ENCODE peak calls at places on chromosome 1, in four cellular contexts. One of them, this sample, is unnamed.

GRCh38 chr1:179770887-179771502 is 27.9 kb downstream of the FAM163A start:
- DNase-seq in T-cell: no peak
- DNase-seq in stimulated activated CD4-positive, alpha-beta T cell treated with anti-CD3 and anti-CD28 coated beads, Interleukin-15, amount 100 ng/mL, for 48 hours: no peak
- DNase-seq in kidney epithelial cell: no peak
- DNase-seq in this sample: no peak

GRCh38 chr1:223258751-223259177 is 105.2 kb downstream of the SUSD4 start:
- DNase-seq in T-cell: no peak
- DNase-seq in stimulated activated CD4-positive, alpha-beta T cell treated with anti-CD3 and anti-CD28 coated beads, Interleukin-15, amount 100 ng/mL, for 48 hours: no peak
- DNase-seq in kidney epithelial cell: peak
- DNase-seq in this sample: peak

GRCh38 chr1:109959632-109959973 is 25.0 kb upstream of the AHCYL1 start:
- DNase-seq in T-cell: no peak
- DNase-seq in stimulated activated CD4-positive, alpha-beta T cell treated with anti-CD3 and anti-CD28 coated beads, Interleukin-15, amount 100 ng/mL, for 48 hours: no peak
- DNase-seq in kidney epithelial cell: no peak
- DNase-seq in this sample: no peak

GRCh38 chr1:155977607-155978324 is 581 bp downstream of the ARHGEF2 start:
- DNase-seq in T-cell: no peak
- DNase-seq in stimulated activated CD4-positive, alpha-beta T cell treated with anti-CD3 and anti-CD28 coated beads, Interleukin-15, amount 100 ng/mL, for 48 hours: peak
- DNase-seq in kidney epithelial cell: no peak
- DNase-seq in this sample: no peak

GRCh38 chr1:158952416-158952815 is 21.1 kb downstream of the PYHIN1 start:
- DNase-seq in T-cell: no peak
- DNase-seq in stimulated activated CD4-positive, alpha-beta T cell treated with anti-CD3 and anti-CD28 coated beads, Interleukin-15, amount 100 ng/mL, for 48 hours: no peak
- DNase-seq in kidney epithelial cell: no peak
- DNase-seq in this sample: no peak

GRCh38 chr1:183270541-183271141 is 84.6 kb downstream of the LAMC2 start:
- DNase-seq in T-cell: no peak
- DNase-seq in stimulated activated CD4-positive, alpha-beta T cell treated with anti-CD3 and anti-CD28 coated beads, Interleukin-15, amount 100 ng/mL, for 48 hours: no peak
- DNase-seq in kidney epithelial cell: no peak
- DNase-seq in this sample: peak

GRCh38 chr1:43442756-43443155 is 11.0 kb downstream of the HYI start:
- DNase-seq in T-cell: no peak
- DNase-seq in stimulated activated CD4-positive, alpha-beta T cell treated with anti-CD3 and anti-CD28 coated beads, Interleukin-15, amount 100 ng/mL, for 48 hours: no peak
- DNase-seq in kidney epithelial cell: no peak
- DNase-seq in this sample: no peak

GRCh38 chr1:32334864-32335618 is 992 bp downstream of the MARCKSL1 start:
- DNase-seq in T-cell: peak
- DNase-seq in stimulated activated CD4-positive, alpha-beta T cell treated with anti-CD3 and anti-CD28 coated beads, Interleukin-15, amount 100 ng/mL, for 48 hours: no peak
- DNase-seq in kidney epithelial cell: no peak
- DNase-seq in this sample: no peak